ENCODE peak calls at places on chromosomes 13 and 19, in six cellular contexts. E is body of pancreas, K is stomach, N is heart right ventricle, J is heart left ventricle, U is right atrium auricular region. H is an unnamed sample.

GRCh38 chr13:80359459-80360297 is 18.8 kb upstream of the SPRY2 start:
- DNase-seq in J (no peak), E (no peak), U (no peak), K (no peak), N (no peak), H (no peak)

GRCh38 chr13:60370343-60370742 is 26.7 kb upstream of the TDRD3 start:
- DNase-seq in N (no peak), E (no peak), K (no peak), U (no peak), J (no peak), H (no peak)

GRCh38 chr19:48433337-48433736 is 12.4 kb upstream of the GRWD1 start:
- DNase-seq in K (no peak), N (no peak), E (no peak), J (no peak), U (no peak), H (no peak)

GRCh38 chr13:98050041-98050466 is 92.8 kb upstream of the FARP1 start:
- DNase-seq in E (no peak), J (no peak), K (no peak), N (no peak), U (no peak), H (no peak)

GRCh38 chr13:23480324-23480723 is 46.8 kb upstream of the SACS start:
- DNase-seq in E (no peak), N (no peak), K (no peak), U (no peak), J (no peak), H (no peak)

GRCh38 chr19:55537741-55538111 is 793 bp upstream of the SBK2 start:
- DNase-seq in J (no peak), E (no peak), N (no peak), K (no peak), U (no peak), H (no peak)

GRCh38 chr19:58562126-58563033 is 4.0 kb upstream of the UBE2M start:
- DNase-seq in N (peak; percentile 50), J (no peak), K (peak; percentile 48), U (no peak), E (peak; percentile 56), H (no peak)

GRCh38 chr13:94325660-94326059 is 153.8 kb downstream of the DCT start:
- DNase-seq in J (no peak), K (no peak), N (no peak), U (no peak), E (no peak), H (no peak)

GRCh38 chr19:37691881-37692504 is 27.6 kb downstream of the ZNF607 start:
- DNase-seq in K (peak; percentile 63), N (peak; percentile 89), U (peak; percentile 83), J (peak; percentile 87), E (peak; percentile 68), H (peak; percentile 89)

GRCh38 chr19:12689581-12690216 is 1.9 kb downstream of the GNG14 start:
- DNase-seq in K (no peak), J (no peak), N (no peak), E (no peak), U (no peak), H (peak; percentile 68)

GRCh38 chr13:42883771-42884170 is 102.4 kb downstream of the FAM216B start:
- DNase-seq in N (no peak), E (peak; percentile 10), K (no peak), U (no peak), J (peak; percentile 18), H (no peak)

GRCh38 chr19:19278315-19278714 is 5.2 kb upstream of the TM6SF2 start:
- DNase-seq in J (no peak), U (no peak), N (no peak), E (no peak), K (no peak), H (no peak)

GRCh38 chr13:100808330-100808729 is 133.7 kb upstream of the TMTC4 start:
- DNase-seq in E (no peak), U (no peak), K (no peak), N (no peak), J (no peak), H (no peak)

GRCh38 chr13:95123726-95124125 is 177.5 kb downstream of the ABCC4 start:
- DNase-seq in U (no peak), J (no peak), K (no peak), N (no peak), E (no peak), H (no peak)

GRCh38 chr13:40345149-40345514 is 321.3 kb downstream of the FOXO1 start:
- DNase-seq in E (no peak), J (no peak), U (no peak), K (no peak), N (no peak), H (no peak)

GRCh38 chr19:39139305-39140194 is 14.0 kb downstream of the PAK4 start:
- DNase-seq in K (no peak), E (no peak), J (no peak), U (no peak), N (no peak), H (no peak)

GRCh38 chr19:15790096-15790495 is 2.6 kb downstream of the OR10H5 start:
- DNase-seq in K (no peak), N (no peak), E (no peak), J (no peak), U (no peak), H (no peak)

GRCh38 chr19:28984315-28984714 is 228.6 kb downstream of the UQCRFS1 start:
- DNase-seq in U (no peak), J (no peak), K (no peak), N (no peak), E (no peak), H (no peak)
- H3K27ac ChIP-seq in U (no peak overlapping the region), J (no peak overlapping the region), K (no peak overlapping the region), N (no peak overlapping the region), E (no peak overlapping the region), H (no peak overlapping the region)

GRCh38 chr19:54189020-54189667 is at the start of gene MBOAT7:
- DNase-seq in K (no peak), E (no peak), N (no peak), J (no peak), U (no peak), H (no peak)
- TF ChIP-seq CTCF in K (peak; percentile 49), E (no peak), N (peak; percentile 61), J (peak; percentile 52), U (peak; percentile 56), H (no peak)

GRCh38 chr13:113559061-113559460 is 25.5 kb upstream of the TFDP1 start:
- DNase-seq in U (peak; percentile 13), N (no peak), J (no peak), E (no peak), K (peak; percentile 3), H (peak; percentile 47)

GRCh38 chr13:113558461-113558860 is 26.1 kb upstream of the TFDP1 start:
- DNase-seq in K (peak; percentile 4), E (no peak), J (no peak), N (no peak), U (peak; percentile 42), H (peak; percentile 29)

GRCh38 chr13:113560645-113561416 is 23.7 kb upstream of the TFDP1 start:
- DNase-seq in J (no peak), E (no peak), N (no peak), U (peak; percentile 54), K (peak; percentile 23), H (peak; percentile 62)

GRCh38 chr13:113561417-113562084 is 23.0 kb upstream of the TFDP1 start:
- DNase-seq in K (peak; percentile 7), E (no peak), N (no peak), J (no peak), U (peak; percentile 43), H (peak; percentile 62)

DNA sequence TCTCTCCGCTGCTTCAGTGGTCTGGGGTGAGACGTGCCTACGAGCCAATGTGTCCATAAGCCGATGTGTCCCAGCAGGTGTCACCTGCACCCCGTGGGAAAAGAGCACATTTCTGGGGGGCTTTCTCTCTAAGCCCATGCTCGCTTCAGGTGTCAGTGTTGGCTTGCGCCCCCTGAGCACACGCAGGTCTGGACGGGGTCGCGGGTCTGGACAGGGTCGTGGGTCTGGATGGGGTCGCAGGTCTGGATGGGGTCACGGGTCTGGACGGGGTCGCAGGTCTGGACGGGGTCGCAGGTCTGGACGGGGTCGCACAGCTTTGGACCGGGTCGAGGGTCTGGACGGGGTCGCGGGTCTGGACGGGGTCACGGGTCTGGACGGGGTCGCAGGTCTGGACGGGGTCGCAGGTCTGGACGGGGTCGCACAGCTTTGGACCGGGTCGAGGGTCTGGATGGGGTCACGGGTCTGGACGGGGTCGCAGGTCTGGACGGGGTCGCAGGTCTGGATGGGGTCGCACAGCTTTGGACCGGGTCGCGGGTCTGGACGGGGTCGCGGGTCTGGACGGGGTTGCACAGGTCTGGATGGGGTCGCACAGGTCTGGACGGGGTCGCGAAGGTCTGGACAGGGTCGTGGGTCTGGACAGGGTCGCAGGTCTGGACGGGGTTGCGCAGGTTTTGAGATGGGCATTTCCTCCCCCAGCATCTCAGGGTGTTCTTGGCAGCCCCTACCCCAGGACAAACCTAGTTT is 24.5 kb upstream of the TFDP1 start:
- DNase-seq in U (peak; percentile 32), J (no peak), N (no peak), E (no peak), K (peak; percentile 8), H (peak; percentile 36)
- H3K4me3 ChIP-seq in U (no peak overlapping the region), J (no peak overlapping the region), N (no peak overlapping the region), E (no peak overlapping the region), K (no peak overlapping the region), H (no peak overlapping the region)

GRCh38 chr13:29933401-29933800 is 83.0 kb upstream of the UBL3 start:
- DNase-seq in U (no peak), N (no peak), E (no peak), K (no peak), J (no peak), H (no peak)
- H3K27ac ChIP-seq in U (no peak overlapping the region), N (no peak overlapping the region), E (no peak overlapping the region), K (no peak overlapping the region), J (no peak overlapping the region), H (no peak overlapping the region)

GRCh38 chr13:64529874-64530485 is 2700.2 kb downstream of the PCDH9 start:
- DNase-seq in J (no peak), U (no peak), N (no peak), E (peak; percentile 23), K (no peak), H (no peak)
- TF ChIP-seq CTCF in J (peak; percentile 58), U (peak; percentile 41), N (peak; percentile 37), E (peak; percentile 37), K (peak; percentile 22), H (no peak)

GRCh38 chr13:111526922-111527321 is 206.5 kb downstream of the TEX29 start:
- DNase-seq in U (no peak), J (no peak), K (no peak), N (no peak), E (no peak), H (no peak)
- H3K4me3 ChIP-seq in U (no peak overlapping the region), J (no peak overlapping the region), K (no peak overlapping the region), N (no peak overlapping the region), E (no peak overlapping the region), H (no peak overlapping the region)

GRCh38 chr19:2173841-2174577 is 10.3 kb downstream of the DOT1L start:
- DNase-seq in J (no peak), E (no peak), U (no peak), K (no peak), N (no peak), H (no peak)
- H3K27ac ChIP-seq in J (no peak overlapping the region), E (no peak overlapping the region), U (no peak overlapping the region), K (no peak overlapping the region), N (no peak overlapping the region), H (no peak overlapping the region)

GRCh38 chr13:26062853-26063444 is 11.1 kb upstream of the SHISA2 start:
- DNase-seq in N (no peak), K (peak; percentile 49), E (peak; percentile 55), U (no peak), J (peak; percentile 29), H (no peak)
- TF ChIP-seq CTCF in N (peak; percentile 76), K (peak; percentile 50), E (peak; percentile 63), U (peak; percentile 77), J (peak; percentile 77), H (peak; percentile 28)

H was measured in coronary artery.